ENCODE peak calls at places on chromosomes 6 and 20, in seven cellular contexts. One of them, this sample, is unnamed.
A peak's percentile ranks its signal among the peaks of the same experiment; 100 is the strongest.

GRCh38 chr20:37095108-37095608 is 639 bp downstream of the RBL1 start:
- DNase-seq in IMR-90: no peak
- DNase-seq in H9: no peak
- DNase-seq in colonic mucosa: peak; percentile 57
- DNase-seq in mesothelial cell of epicardium: no peak
- DNase-seq in dorsolateral prefrontal cortex: no peak
- DNase-seq in GM12864: no peak
- DNase-seq in this sample: no peak

GRCh38 chr6:106608080-106608668 is 21.1 kb downstream of the RTN4IP1 start:
- DNase-seq in IMR-90: peak; percentile 49
- DNase-seq in H9: no peak
- DNase-seq in colonic mucosa: peak; percentile 55
- DNase-seq in mesothelial cell of epicardium: no peak
- DNase-seq in dorsolateral prefrontal cortex: no peak
- DNase-seq in GM12864: peak; percentile 57
- DNase-seq in this sample: peak; percentile 51

GRCh38 chr20:24149881-24150307 is 161.3 kb upstream of the GGTLC1 start:
- DNase-seq in IMR-90: no peak
- DNase-seq in H9: peak; percentile 80
- DNase-seq in colonic mucosa: no peak
- DNase-seq in mesothelial cell of epicardium: no peak
- DNase-seq in dorsolateral prefrontal cortex: no peak
- DNase-seq in GM12864: no peak
- DNase-seq in this sample: peak; percentile 67

GRCh38 chr20:22752324-22752723 is 168.0 kb upstream of the FOXA2 start:
- DNase-seq in IMR-90: no peak
- DNase-seq in H9: no peak
- DNase-seq in colonic mucosa: no peak
- DNase-seq in mesothelial cell of epicardium: no peak
- DNase-seq in dorsolateral prefrontal cortex: no peak
- DNase-seq in GM12864: no peak
- DNase-seq in this sample: no peak

GRCh38 chr6:36980876-36981619 is 4.9 kb downstream of the MTCH1 start:
- DNase-seq in IMR-90: no peak
- DNase-seq in H9: no peak
- DNase-seq in colonic mucosa: no peak
- DNase-seq in mesothelial cell of epicardium: no peak
- DNase-seq in dorsolateral prefrontal cortex: no peak
- DNase-seq in GM12864: no peak
- DNase-seq in this sample: no peak

GRCh38 chr6:69179681-69180080 is 544.6 kb downstream of the ADGRB3 start:
- DNase-seq in IMR-90: no peak
- DNase-seq in H9: peak; percentile 43
- DNase-seq in colonic mucosa: no peak
- DNase-seq in mesothelial cell of epicardium: no peak
- DNase-seq in dorsolateral prefrontal cortex: no peak
- DNase-seq in GM12864: no peak
- DNase-seq in this sample: no peak

GRCh38 chr6:35650015-35650414 is 38.7 kb downstream of the FKBP5 start:
- DNase-seq in IMR-90: no peak
- DNase-seq in H9: no peak
- DNase-seq in colonic mucosa: no peak
- DNase-seq in mesothelial cell of epicardium: no peak
- DNase-seq in dorsolateral prefrontal cortex: peak; percentile 44
- DNase-seq in GM12864: no peak
- DNase-seq in this sample: no peak

GRCh38 chr20:49541733-49542513 is 26.0 kb downstream of the PTGIS start:
- DNase-seq in IMR-90: peak; percentile 63
- DNase-seq in H9: peak; percentile 81
- DNase-seq in colonic mucosa: peak; percentile 80
- DNase-seq in mesothelial cell of epicardium: no peak
- DNase-seq in dorsolateral prefrontal cortex: peak; percentile 60
- DNase-seq in GM12864: peak; percentile 53
- DNase-seq in this sample: peak; percentile 66

GRCh38 chr6:20564269-20564668 is 30.0 kb downstream of the CDKAL1 start:
- DNase-seq in IMR-90: peak; percentile 27
- DNase-seq in H9: no peak
- DNase-seq in colonic mucosa: no peak
- DNase-seq in mesothelial cell of epicardium: no peak
- DNase-seq in dorsolateral prefrontal cortex: no peak
- DNase-seq in GM12864: no peak
- DNase-seq in this sample: no peak

GRCh38 chr6:160930547-160931377 is 60.8 kb upstream of the MAP3K4 start:
- DNase-seq in IMR-90: peak; percentile 71
- DNase-seq in H9: peak; percentile 76
- DNase-seq in colonic mucosa: peak; percentile 75
- DNase-seq in mesothelial cell of epicardium: peak; percentile 72
- DNase-seq in dorsolateral prefrontal cortex: peak; percentile 61
- DNase-seq in GM12864: no peak
- DNase-seq in this sample: peak; percentile 86

GRCh38 chr20:55576981-55577380 is 428.3 kb downstream of the CBLN4 start:
- DNase-seq in IMR-90: no peak
- DNase-seq in H9: no peak
- DNase-seq in colonic mucosa: no peak
- DNase-seq in mesothelial cell of epicardium: no peak
- DNase-seq in dorsolateral prefrontal cortex: no peak
- DNase-seq in GM12864: no peak
- DNase-seq in this sample: no peak

GRCh38 chr20:53699085-53699717 is 105.6 kb upstream of the ZNF217 start:
- DNase-seq in IMR-90: no peak
- DNase-seq in H9: no peak
- DNase-seq in colonic mucosa: no peak
- DNase-seq in mesothelial cell of epicardium: no peak
- DNase-seq in dorsolateral prefrontal cortex: no peak
- DNase-seq in GM12864: no peak
- DNase-seq in this sample: no peak

GRCh38 chr20:58155148-58155925 is 73.1 kb downstream of the ANKRD60 start:
- DNase-seq in IMR-90: no peak
- DNase-seq in H9: no peak
- DNase-seq in colonic mucosa: no peak
- DNase-seq in mesothelial cell of epicardium: no peak
- DNase-seq in dorsolateral prefrontal cortex: no peak
- DNase-seq in GM12864: no peak
- DNase-seq in this sample: no peak

GRCh38 chr6:290111-290932 is 2.0 kb upstream of the DUSP22 start:
- DNase-seq in IMR-90: no peak
- DNase-seq in H9: no peak
- DNase-seq in colonic mucosa: no peak
- DNase-seq in mesothelial cell of epicardium: no peak
- DNase-seq in dorsolateral prefrontal cortex: no peak
- DNase-seq in GM12864: no peak
- DNase-seq in this sample: no peak

GRCh38 chr20:23746321-23746720 is 4.4 kb downstream of the CST1 start:
- DNase-seq in IMR-90: no peak
- DNase-seq in H9: no peak
- DNase-seq in colonic mucosa: no peak
- DNase-seq in mesothelial cell of epicardium: no peak
- DNase-seq in dorsolateral prefrontal cortex: no peak
- DNase-seq in GM12864: no peak
- DNase-seq in this sample: no peak

GRCh38 chr6:12637960-12638641 is 78.5 kb upstream of the PHACTR1 start:
- DNase-seq in IMR-90: peak; percentile 31
- DNase-seq in H9: peak; percentile 80
- DNase-seq in colonic mucosa: peak; percentile 34
- DNase-seq in mesothelial cell of epicardium: no peak
- DNase-seq in dorsolateral prefrontal cortex: peak; percentile 46
- DNase-seq in GM12864: peak; percentile 12
- DNase-seq in this sample: peak; percentile 66

GRCh38 chr6:33729059-33729458 is 17.6 kb upstream of the UQCC2 start:
- DNase-seq in IMR-90: no peak
- DNase-seq in H9: no peak
- DNase-seq in colonic mucosa: no peak
- DNase-seq in mesothelial cell of epicardium: no peak
- DNase-seq in dorsolateral prefrontal cortex: no peak
- DNase-seq in GM12864: no peak
- DNase-seq in this sample: no peak

GRCh38 chr6:47426524-47427302 is 50.9 kb upstream of the CD2AP start:
- DNase-seq in IMR-90: no peak
- DNase-seq in H9: no peak
- DNase-seq in colonic mucosa: no peak
- DNase-seq in mesothelial cell of epicardium: no peak
- DNase-seq in dorsolateral prefrontal cortex: no peak
- DNase-seq in GM12864: no peak
- DNase-seq in this sample: no peak

GRCh38 chr6:37083243-37084138 is 78.0 kb downstream of the FGD2 start:
- DNase-seq in IMR-90: peak; percentile 69
- DNase-seq in H9: no peak
- DNase-seq in colonic mucosa: peak; percentile 51
- DNase-seq in mesothelial cell of epicardium: no peak
- DNase-seq in dorsolateral prefrontal cortex: peak; percentile 38
- DNase-seq in GM12864: no peak
- DNase-seq in this sample: no peak

GRCh38 chr20:63345328-63346100 is 15.6 kb downstream of the CHRNA4 start:
- DNase-seq in IMR-90: no peak
- DNase-seq in H9: no peak
- DNase-seq in colonic mucosa: no peak
- DNase-seq in mesothelial cell of epicardium: no peak
- DNase-seq in dorsolateral prefrontal cortex: no peak
- DNase-seq in GM12864: no peak
- DNase-seq in this sample: no peak

GRCh38 chr6:128482642-128483041 is 37.8 kb downstream of the PTPRK start:
- DNase-seq in IMR-90: no peak
- DNase-seq in H9: no peak
- DNase-seq in colonic mucosa: no peak
- DNase-seq in mesothelial cell of epicardium: no peak
- DNase-seq in dorsolateral prefrontal cortex: no peak
- DNase-seq in GM12864: no peak
- DNase-seq in this sample: no peak

DNA sequence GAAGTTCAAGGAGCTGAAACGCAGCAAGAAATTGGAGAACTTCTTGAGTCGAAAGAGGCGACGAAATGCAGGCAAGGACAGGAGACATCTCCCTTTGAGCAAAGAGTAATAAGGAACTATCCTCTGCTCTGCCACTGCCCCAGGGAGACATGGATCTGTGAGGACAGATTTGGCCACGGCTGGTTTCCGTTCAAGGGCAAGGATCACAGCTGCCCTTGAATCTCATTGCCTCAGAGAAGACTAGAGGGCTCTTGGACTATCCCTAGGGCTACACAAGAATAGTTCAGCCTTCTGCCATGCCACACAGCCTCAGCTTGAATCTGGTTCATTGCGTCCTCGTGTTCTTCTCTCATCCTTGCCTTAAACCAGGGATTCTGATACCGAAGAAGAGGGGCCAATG is 7.7 kb downstream of the RRP36 start:
- DNase-seq in IMR-90: no peak
- DNase-seq in H9: no peak
- DNase-seq in colonic mucosa: no peak
- DNase-seq in mesothelial cell of epicardium: no peak
- DNase-seq in dorsolateral prefrontal cortex: no peak
- DNase-seq in GM12864: no peak
- DNase-seq in this sample: no peak
- TF ChIP-seq CTCF in IMR-90: no peak
- TF ChIP-seq CTCF in H9: no peak
- TF ChIP-seq CTCF in colonic mucosa: no peak
- TF ChIP-seq CTCF in mesothelial cell of epicardium: no peak
- TF ChIP-seq CTCF in dorsolateral prefrontal cortex: no peak
- TF ChIP-seq CTCF in GM12864: no peak
- TF ChIP-seq CTCF in this sample: no peak

DNA sequence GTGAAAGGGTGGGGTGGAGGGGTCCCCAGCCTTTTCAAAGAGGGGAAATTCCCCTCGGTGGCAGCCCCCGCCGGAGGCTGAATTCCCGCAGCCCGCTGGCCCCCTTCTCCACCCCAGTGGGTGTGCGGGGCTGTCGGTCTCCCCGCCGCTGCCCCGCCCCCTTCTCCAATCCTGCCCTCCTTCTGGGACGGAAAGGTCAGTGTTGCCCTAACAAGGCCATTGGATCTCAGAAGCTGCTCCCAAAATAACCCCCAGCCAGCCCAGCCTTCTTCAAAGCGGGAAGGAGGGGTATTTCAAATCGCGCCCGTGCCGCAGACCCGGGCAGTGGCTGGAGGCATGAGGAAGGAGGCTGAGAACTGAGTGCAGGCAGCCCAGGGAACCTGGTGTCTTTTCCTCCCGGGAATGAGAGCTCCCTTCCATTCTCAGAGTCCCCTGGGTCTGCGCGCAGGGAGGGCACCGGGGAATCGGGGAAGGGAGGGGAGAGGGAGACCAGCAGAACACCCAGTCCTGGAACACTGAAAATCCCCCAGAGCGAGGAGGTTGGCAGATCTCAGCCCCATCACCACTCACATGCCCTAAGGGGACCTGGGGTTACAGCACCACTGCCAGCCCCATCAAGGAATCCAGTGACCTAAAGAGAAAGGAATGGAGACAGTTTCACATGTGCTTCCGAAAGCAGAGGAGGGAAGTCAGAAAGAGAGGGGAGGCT is at the start of gene JPH2:
- DNase-seq in IMR-90: peak; percentile 67
- DNase-seq in H9: peak; percentile 68
- DNase-seq in colonic mucosa: peak; percentile 64
- DNase-seq in mesothelial cell of epicardium: no peak
- DNase-seq in dorsolateral prefrontal cortex: no peak
- DNase-seq in GM12864: no peak
- DNase-seq in this sample: peak; percentile 40
- TF ChIP-seq CTCF in IMR-90: no peak
- TF ChIP-seq CTCF in H9: no peak
- TF ChIP-seq CTCF in colonic mucosa: no peak
- TF ChIP-seq CTCF in mesothelial cell of epicardium: no peak
- TF ChIP-seq CTCF in dorsolateral prefrontal cortex: no peak
- TF ChIP-seq CTCF in GM12864: no peak
- TF ChIP-seq CTCF in this sample: no peak

GRCh38 chr6:138107078-138107751 is at the start of gene PERP:
- DNase-seq in IMR-90: peak; percentile 38
- DNase-seq in H9: peak; percentile 47
- DNase-seq in colonic mucosa: peak; percentile 88
- DNase-seq in mesothelial cell of epicardium: peak; percentile 53
- DNase-seq in dorsolateral prefrontal cortex: no peak
- DNase-seq in GM12864: no peak
- DNase-seq in this sample: peak; percentile 47
- TF ChIP-seq CTCF in IMR-90: no peak
- TF ChIP-seq CTCF in H9: no peak
- TF ChIP-seq CTCF in colonic mucosa: no peak
- TF ChIP-seq CTCF in mesothelial cell of epicardium: no peak
- TF ChIP-seq CTCF in dorsolateral prefrontal cortex: no peak
- TF ChIP-seq CTCF in GM12864: no peak
- TF ChIP-seq CTCF in this sample: no peak

DNA sequence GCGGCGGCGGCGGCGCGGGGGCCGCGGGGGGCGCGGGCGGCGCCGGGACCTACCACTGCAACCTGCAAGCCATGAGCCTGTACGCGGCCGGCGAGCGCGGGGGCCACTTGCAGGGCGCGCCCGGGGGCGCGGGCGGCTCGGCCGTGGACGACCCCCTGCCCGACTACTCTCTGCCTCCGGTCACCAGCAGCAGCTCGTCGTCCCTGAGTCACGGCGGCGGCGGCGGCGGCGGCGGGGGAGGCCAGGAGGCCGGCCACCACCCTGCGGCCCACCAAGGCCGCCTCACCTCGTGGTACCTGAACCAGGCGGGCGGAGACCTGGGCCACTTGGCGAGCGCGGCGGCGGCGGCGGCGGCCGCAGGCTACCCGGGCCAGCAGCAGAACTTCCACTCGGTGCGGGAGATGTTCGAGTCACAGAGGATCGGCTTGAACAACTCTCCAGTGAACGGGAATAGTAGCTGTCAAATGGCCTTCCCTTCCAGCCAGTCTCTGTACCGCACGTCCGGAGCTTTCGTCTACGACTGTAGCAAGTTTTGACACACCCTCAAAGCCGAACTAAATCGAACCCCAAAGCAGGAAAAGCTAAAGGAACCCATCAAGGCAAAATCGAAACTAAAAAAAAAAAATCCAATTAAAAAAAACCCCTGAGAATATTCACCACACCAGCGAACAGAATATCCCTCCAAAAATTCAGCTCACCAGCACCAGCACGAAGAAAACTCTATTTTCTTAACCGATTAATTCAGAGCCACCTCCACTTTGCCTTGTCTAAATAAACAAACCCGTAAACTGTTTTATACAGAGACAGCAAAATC is 2.1 kb downstream of the FOXC1 start:
- DNase-seq in IMR-90: peak; percentile 53
- DNase-seq in H9: peak; percentile 70
- DNase-seq in colonic mucosa: no peak
- DNase-seq in mesothelial cell of epicardium: no peak
- DNase-seq in dorsolateral prefrontal cortex: no peak
- DNase-seq in GM12864: no peak
- DNase-seq in this sample: peak; percentile 30
- TF ChIP-seq CTCF in IMR-90: no peak
- TF ChIP-seq CTCF in H9: no peak
- TF ChIP-seq CTCF in colonic mucosa: no peak
- TF ChIP-seq CTCF in mesothelial cell of epicardium: no peak
- TF ChIP-seq CTCF in dorsolateral prefrontal cortex: no peak
- TF ChIP-seq CTCF in GM12864: no peak
- TF ChIP-seq CTCF in this sample: no peak

This sample was measured in endothelial cell.